ENCODE peak calls at places on chromosomes 13 and 19, in four cellular contexts. One of them, this sample, is unnamed. For H3K4me1, the result is how much of the 10 kb centered on the place peaks cover.

GRCh38 chr13:108365255-108365654 is 95.7 kb downstream of the TNFSF13B start:
- DNase-seq in fibroblast of lung: no peak
- DNase-seq in colonic mucosa: no peak
- DNase-seq in CD4-positive, CD25-positive, alpha-beta regulatory T cell: no peak
- DNase-seq in this sample: no peak

GRCh38 chr19:756232-756631 is 5.3 kb downstream of the MISP start:
- DNase-seq in fibroblast of lung: peak
- DNase-seq in colonic mucosa: no peak
- DNase-seq in CD4-positive, CD25-positive, alpha-beta regulatory T cell: no peak
- DNase-seq in this sample: no peak

GRCh38 chr19:5559804-5560133 is 8.0 kb downstream of the TINCR start:
- DNase-seq in fibroblast of lung: no peak
- DNase-seq in colonic mucosa: no peak
- DNase-seq in CD4-positive, CD25-positive, alpha-beta regulatory T cell: no peak
- DNase-seq in this sample: no peak

GRCh38 chr19:3024509-3024869 is 4.6 kb downstream of the TLE2 start:
- DNase-seq in fibroblast of lung: no peak
- DNase-seq in colonic mucosa: no peak
- DNase-seq in CD4-positive, CD25-positive, alpha-beta regulatory T cell: no peak
- DNase-seq in this sample: no peak

GRCh38 chr19:3979674-3980352 is 5.5 kb downstream of the EEF2 start:
- DNase-seq in fibroblast of lung: no peak
- DNase-seq in colonic mucosa: no peak
- DNase-seq in CD4-positive, CD25-positive, alpha-beta regulatory T cell: peak
- DNase-seq in this sample: no peak

GRCh38 chr19:1987197-1988187 is 28.0 kb downstream of the BTBD2 start:
- DNase-seq in fibroblast of lung: no peak
- DNase-seq in colonic mucosa: no peak
- DNase-seq in CD4-positive, CD25-positive, alpha-beta regulatory T cell: no peak
- DNase-seq in this sample: no peak

GRCh38 chr19:31419871-31420430 is 70.7 kb upstream of the TSHZ3 start:
- DNase-seq in fibroblast of lung: no peak
- DNase-seq in colonic mucosa: no peak
- DNase-seq in CD4-positive, CD25-positive, alpha-beta regulatory T cell: no peak
- DNase-seq in this sample: no peak

GRCh38 chr19:5661483-5661882 is 18.8 kb downstream of the MICOS13 start:
- DNase-seq in fibroblast of lung: no peak
- DNase-seq in colonic mucosa: no peak
- DNase-seq in CD4-positive, CD25-positive, alpha-beta regulatory T cell: no peak
- DNase-seq in this sample: no peak

GRCh38 chr19:8536282-8536681 is 22.3 kb upstream of the ZNF414 start:
- DNase-seq in fibroblast of lung: no peak
- DNase-seq in colonic mucosa: no peak
- DNase-seq in CD4-positive, CD25-positive, alpha-beta regulatory T cell: no peak
- DNase-seq in this sample: no peak

GRCh38 chr13:79866436-79866835 is 385.5 kb downstream of the NDFIP2 start:
- DNase-seq in fibroblast of lung: no peak
- DNase-seq in colonic mucosa: no peak
- DNase-seq in CD4-positive, CD25-positive, alpha-beta regulatory T cell: no peak
- DNase-seq in this sample: no peak

GRCh38 chr13:87680298-87680697 is 9.1 kb downstream of the SLITRK5 start:
- DNase-seq in fibroblast of lung: peak
- DNase-seq in colonic mucosa: no peak
- DNase-seq in CD4-positive, CD25-positive, alpha-beta regulatory T cell: no peak
- DNase-seq in this sample: peak

GRCh38 chr19:39916851-39917396 is 17.5 kb downstream of the FCGBP start:
- DNase-seq in fibroblast of lung: no peak
- DNase-seq in colonic mucosa: peak
- DNase-seq in CD4-positive, CD25-positive, alpha-beta regulatory T cell: no peak
- DNase-seq in this sample: no peak

GRCh38 chr19:40521276-40521675 is 54.5 kb downstream of the SPTBN4 start:
- DNase-seq in fibroblast of lung: peak
- DNase-seq in colonic mucosa: no peak
- DNase-seq in CD4-positive, CD25-positive, alpha-beta regulatory T cell: peak
- DNase-seq in this sample: no peak

GRCh38 chr13:79482271-79482970 is 1.5 kb downstream of the NDFIP2 start:
- DNase-seq in fibroblast of lung: no peak
- DNase-seq in colonic mucosa: no peak
- DNase-seq in CD4-positive, CD25-positive, alpha-beta regulatory T cell: no peak
- DNase-seq in this sample: peak

GRCh38 chr19:41433171-41433570 is 6.0 kb upstream of the B3GNT8 start:
- DNase-seq in fibroblast of lung: no peak
- DNase-seq in colonic mucosa: no peak
- DNase-seq in CD4-positive, CD25-positive, alpha-beta regulatory T cell: no peak
- DNase-seq in this sample: no peak

GRCh38 chr13:102817907-102818306 is 19.0 kb downstream of the BIVM start:
- DNase-seq in fibroblast of lung: no peak
- DNase-seq in colonic mucosa: no peak
- DNase-seq in CD4-positive, CD25-positive, alpha-beta regulatory T cell: no peak
- DNase-seq in this sample: no peak

GRCh38 chr19:44752816-44753618 is 4.5 kb downstream of the BCL3 start:
- DNase-seq in fibroblast of lung: peak
- DNase-seq in colonic mucosa: peak
- DNase-seq in CD4-positive, CD25-positive, alpha-beta regulatory T cell: peak
- DNase-seq in this sample: peak

GRCh38 chr19:47135156-47135555 is 4.5 kb downstream of the SAE1 start:
- DNase-seq in fibroblast of lung: no peak
- DNase-seq in colonic mucosa: no peak
- DNase-seq in CD4-positive, CD25-positive, alpha-beta regulatory T cell: no peak
- DNase-seq in this sample: no peak

GRCh38 chr19:2014731-2015610 is 543 bp downstream of the BTBD2 start:
- DNase-seq in fibroblast of lung: no peak
- DNase-seq in colonic mucosa: no peak
- DNase-seq in CD4-positive, CD25-positive, alpha-beta regulatory T cell: peak
- DNase-seq in this sample: peak

GRCh38 chr19:12195501-12195860 is 32.6 kb downstream of the ZNF136 start:
- DNase-seq in fibroblast of lung: no peak
- DNase-seq in colonic mucosa: no peak
- DNase-seq in CD4-positive, CD25-positive, alpha-beta regulatory T cell: no peak
- DNase-seq in this sample: no peak

GRCh38 chr19:19061491-19061890 is 2.3 kb upstream of the SLC25A42 start:
- DNase-seq in fibroblast of lung: no peak
- DNase-seq in colonic mucosa: no peak
- DNase-seq in CD4-positive, CD25-positive, alpha-beta regulatory T cell: no peak
- DNase-seq in this sample: no peak

GRCh38 chr19:10971107-10971715 is 10.4 kb downstream of the SMARCA4 start:
- DNase-seq in fibroblast of lung: no peak
- DNase-seq in colonic mucosa: no peak
- DNase-seq in CD4-positive, CD25-positive, alpha-beta regulatory T cell: no peak
- DNase-seq in this sample: no peak

GRCh38 chr19:3479819-3480215 is 508 bp downstream of the SMIM24 start:
- DNase-seq in fibroblast of lung: no peak
- DNase-seq in colonic mucosa: peak
- DNase-seq in CD4-positive, CD25-positive, alpha-beta regulatory T cell: peak
- DNase-seq in this sample: peak

GRCh38 chr19:8041553-8041952 is 11.0 kb upstream of the CCL25 start:
- DNase-seq in fibroblast of lung: no peak
- DNase-seq in colonic mucosa: no peak
- DNase-seq in CD4-positive, CD25-positive, alpha-beta regulatory T cell: no peak
- DNase-seq in this sample: no peak

GRCh38 chr19:38711726-38712153 is 32.5 kb downstream of the CAPN12 start:
- DNase-seq in fibroblast of lung: peak
- DNase-seq in colonic mucosa: no peak
- DNase-seq in CD4-positive, CD25-positive, alpha-beta regulatory T cell: no peak
- DNase-seq in this sample: no peak
- H3K4me1 ChIP-seq in fibroblast of lung: half or more
- H3K4me1 ChIP-seq in colonic mucosa: under half
- H3K4me1 ChIP-seq in CD4-positive, CD25-positive, alpha-beta regulatory T cell: under half
- H3K4me1 ChIP-seq in this sample: under half

GRCh38 chr13:30866692-30867669 is 39.1 kb upstream of the MEDAG start:
- DNase-seq in fibroblast of lung: no peak
- DNase-seq in colonic mucosa: no peak
- DNase-seq in CD4-positive, CD25-positive, alpha-beta regulatory T cell: no peak
- DNase-seq in this sample: no peak
- H3K4me1 ChIP-seq in fibroblast of lung: half or more
- H3K4me1 ChIP-seq in colonic mucosa: under half
- H3K4me1 ChIP-seq in CD4-positive, CD25-positive, alpha-beta regulatory T cell: under half
- H3K4me1 ChIP-seq in this sample: half or more

DNA sequence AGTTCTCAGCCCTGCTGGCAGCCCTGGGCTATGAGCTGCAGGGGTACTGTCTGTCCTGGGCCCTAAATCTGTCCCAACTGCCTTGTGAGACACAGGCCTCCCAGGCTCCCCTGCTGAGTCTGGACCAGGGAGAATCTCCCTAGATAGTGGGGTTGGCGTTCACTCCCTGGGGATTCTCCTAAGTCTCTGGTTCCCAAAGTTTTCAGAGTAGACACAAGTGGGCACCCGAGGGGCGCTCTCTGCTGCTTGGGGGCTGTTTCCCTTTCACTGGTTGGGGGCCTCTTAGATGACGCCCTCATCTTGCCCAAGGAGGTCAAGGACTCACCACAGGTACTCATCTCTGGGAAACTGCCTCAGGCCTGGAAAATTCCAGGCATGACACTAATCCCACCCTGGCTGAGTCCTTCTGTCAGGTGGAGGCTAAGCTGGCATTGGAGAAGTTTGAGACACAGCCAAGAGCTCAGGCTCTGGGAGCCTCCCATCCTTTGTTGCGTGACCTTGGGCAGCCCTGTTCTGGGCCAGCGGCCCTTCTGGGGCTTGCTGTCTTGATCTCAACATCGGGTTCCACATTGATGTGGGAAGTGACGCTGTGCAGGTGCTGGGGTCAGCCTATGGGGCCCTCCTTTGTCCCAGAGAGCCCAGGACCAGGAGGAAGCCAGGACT is 3.9 kb downstream of the RPL18A start:
- DNase-seq in fibroblast of lung: no peak
- DNase-seq in colonic mucosa: no peak
- DNase-seq in CD4-positive, CD25-positive, alpha-beta regulatory T cell: no peak
- DNase-seq in this sample: no peak
- H3K4me1 ChIP-seq in fibroblast of lung: under half
- H3K4me1 ChIP-seq in colonic mucosa: under half
- H3K4me1 ChIP-seq in CD4-positive, CD25-positive, alpha-beta regulatory T cell: under half
- H3K4me1 ChIP-seq in this sample: under half

GRCh38 chr13:97121894-97122293 is 100.2 kb upstream of the MBNL2 start:
- DNase-seq in fibroblast of lung: no peak
- DNase-seq in colonic mucosa: no peak
- DNase-seq in CD4-positive, CD25-positive, alpha-beta regulatory T cell: no peak
- DNase-seq in this sample: no peak
- H3K4me1 ChIP-seq in fibroblast of lung: under half
- H3K4me1 ChIP-seq in colonic mucosa: under half
- H3K4me1 ChIP-seq in CD4-positive, CD25-positive, alpha-beta regulatory T cell: under half
- H3K4me1 ChIP-seq in this sample: under half

DNA sequence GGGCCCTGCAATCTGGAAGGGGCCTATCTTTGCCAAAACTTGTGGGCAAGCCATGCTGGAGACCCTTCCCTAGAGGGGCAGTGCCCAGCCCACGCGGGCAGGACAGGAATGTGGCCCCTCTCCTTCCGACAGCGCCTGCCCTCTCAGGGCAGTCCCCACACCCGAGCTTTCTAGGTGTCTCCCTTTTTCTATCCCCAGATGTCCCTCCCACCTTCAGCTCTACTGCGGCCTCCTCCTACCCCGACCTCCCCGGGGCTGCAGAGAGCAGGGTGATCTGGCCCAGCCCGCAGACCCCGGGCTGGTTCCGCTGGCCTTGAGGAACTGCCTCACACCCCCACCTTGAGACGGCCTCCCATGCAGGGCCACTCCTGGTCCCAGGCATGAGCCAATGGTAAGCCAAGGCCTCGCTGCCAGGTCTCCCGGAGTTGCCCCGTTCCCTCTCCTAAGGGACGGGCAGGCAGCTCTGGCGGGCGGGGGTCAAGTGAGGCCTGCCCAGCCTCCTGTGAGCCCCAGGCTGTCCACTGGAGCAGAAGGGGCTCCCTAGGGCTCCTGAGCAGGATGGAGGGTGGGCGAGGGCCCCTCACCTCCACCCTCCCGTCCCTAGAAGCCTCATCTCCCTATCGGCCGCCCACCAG is 39.7 kb downstream of the KLF2 start:
- DNase-seq in fibroblast of lung: no peak
- DNase-seq in colonic mucosa: no peak
- DNase-seq in CD4-positive, CD25-positive, alpha-beta regulatory T cell: no peak
- DNase-seq in this sample: peak
- H3K4me1 ChIP-seq in fibroblast of lung: under half
- H3K4me1 ChIP-seq in colonic mucosa: under half
- H3K4me1 ChIP-seq in CD4-positive, CD25-positive, alpha-beta regulatory T cell: half or more
- H3K4me1 ChIP-seq in this sample: under half

GRCh38 chr13:27440408-27440807 is 10.0 kb downstream of the MTIF3 start:
- DNase-seq in fibroblast of lung: no peak
- DNase-seq in colonic mucosa: no peak
- DNase-seq in CD4-positive, CD25-positive, alpha-beta regulatory T cell: no peak
- DNase-seq in this sample: no peak
- H3K4me1 ChIP-seq in fibroblast of lung: under half
- H3K4me1 ChIP-seq in colonic mucosa: under half
- H3K4me1 ChIP-seq in CD4-positive, CD25-positive, alpha-beta regulatory T cell: under half
- H3K4me1 ChIP-seq in this sample: under half

DNA sequence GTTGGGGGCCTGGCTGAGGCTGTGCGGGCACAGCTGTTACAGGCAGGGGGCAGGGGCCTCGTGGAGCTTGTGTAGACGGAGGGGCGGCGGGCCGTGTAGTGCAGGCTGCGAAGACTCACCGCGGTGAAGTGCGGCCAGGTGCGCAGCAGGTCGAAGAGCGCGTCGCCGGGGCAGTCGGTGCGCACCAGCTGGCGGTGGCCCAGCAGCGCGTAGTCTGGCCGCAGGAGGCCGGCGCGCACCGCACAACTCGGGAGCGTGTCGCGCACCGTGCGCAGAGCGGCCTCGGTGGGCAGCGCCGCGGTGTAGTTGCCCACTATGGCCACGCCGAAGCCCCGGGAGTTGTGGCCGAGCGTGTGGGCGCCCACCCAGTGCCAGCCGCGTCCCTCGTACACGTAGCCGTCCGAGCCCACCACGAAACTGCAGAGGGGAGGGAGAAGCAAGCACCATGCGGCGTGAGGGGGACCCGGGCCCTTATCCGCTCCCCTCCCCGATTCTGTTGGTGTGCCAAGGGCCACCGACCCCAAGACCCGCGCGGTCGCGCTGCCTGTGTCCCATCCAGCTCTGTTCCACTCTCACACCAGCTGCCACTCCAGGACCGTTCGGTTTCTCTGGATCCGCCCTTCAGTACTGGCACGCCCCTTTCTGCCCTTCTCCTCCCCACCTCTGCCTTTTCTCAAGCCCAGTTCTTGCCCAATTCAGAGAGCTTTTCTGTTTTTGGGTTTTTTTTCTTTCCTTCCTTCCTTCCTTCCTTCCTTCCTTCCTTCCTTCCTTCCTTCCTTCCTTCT is 5.4 kb upstream of the RASAL3 start:
- DNase-seq in fibroblast of lung: no peak
- DNase-seq in colonic mucosa: no peak
- DNase-seq in CD4-positive, CD25-positive, alpha-beta regulatory T cell: no peak
- DNase-seq in this sample: no peak
- H3K4me1 ChIP-seq in fibroblast of lung: under half
- H3K4me1 ChIP-seq in colonic mucosa: under half
- H3K4me1 ChIP-seq in CD4-positive, CD25-positive, alpha-beta regulatory T cell: half or more
- H3K4me1 ChIP-seq in this sample: under half